ENCODE peak calls at places on chromosomes 16 and 17, in four cellular contexts. X is WTC11, I is K562, P is HepG2. N is an unnamed sample.

GRCh38 chr16:86133847-86134375 is 234.9 kb downstream of the IRF8 start:
- DNase-seq in X (no peak), I (no peak), P (no peak), N (no peak)

GRCh38 chr17:44006581-44007345 is 2.3 kb downstream of the NAGS start:
- DNase-seq in X (peak), I (peak), P (no peak), N (peak)

GRCh38 chr17:62616993-62617893 is 10.2 kb upstream of the MRC2 start:
- DNase-seq in X (peak), I (no peak), P (peak), N (no peak)

GRCh38 chr17:76709077-76709950 is 1.5 kb downstream of the MXRA7 start:
- DNase-seq in X (no peak), I (peak), P (peak), N (no peak)

GRCh38 chr16:11152205-11152604 is 103.8 kb downstream of the SOCS1 start:
- DNase-seq in X (no peak), I (peak), P (no peak), N (no peak)

GRCh38 chr17:66691644-66692500 is 143.0 kb upstream of the CACNG5 start:
- DNase-seq in X (no peak), I (no peak), P (no peak), N (no peak)

GRCh38 chr17:47465165-47465564 is 65.7 kb upstream of the NPEPPS start:
- DNase-seq in X (no peak), I (no peak), P (no peak), N (no peak)

GRCh38 chr17:56297142-56297541 is 143.9 kb downstream of the ANKFN1 start:
- DNase-seq in X (no peak), I (no peak), P (no peak), N (no peak)

GRCh38 chr17:50508573-50509460 is 578 bp downstream of the MYCBPAP start:
- DNase-seq in X (no peak), I (no peak), P (no peak), N (no peak)

GRCh38 chr17:9284884-9285283 is 263.6 kb downstream of the NTN1 start:
- DNase-seq in X (no peak), I (no peak), P (no peak), N (no peak)

GRCh38 chr16:10530685-10531084 is 49.7 kb downstream of the EMP2 start:
- DNase-seq in X (no peak), I (no peak), P (no peak), N (no peak)

GRCh38 chr16:68227183-68227793 is 8.6 kb downstream of the ESRP2 start:
- DNase-seq in X (no peak), I (peak), P (no peak), N (peak)

GRCh38 chr16:82016268-82016667 is 5.0 kb upstream of the SDR42E1 start:
- DNase-seq in X (no peak), I (peak), P (no peak), N (no peak)

GRCh38 chr17:43449470-43450202 is 34.1 kb upstream of the DHX8 start:
- DNase-seq in X (no peak), I (no peak), P (peak), N (no peak)

GRCh38 chr16:71708696-71709095 is 15.8 kb downstream of the PHLPP2 start:
- DNase-seq in X (no peak), I (no peak), P (no peak), N (no peak)

GRCh38 chr17:78313735-78314648 is 45.9 kb downstream of the SOCS3 start:
- DNase-seq in X (peak), I (peak), P (peak), N (peak)

GRCh38 chr17:59097876-59098275 is 8.8 kb downstream of the TRIM37 start:
- DNase-seq in X (no peak), I (no peak), P (no peak), N (no peak)

GRCh38 chr16:73196670-73197069 is 148.7 kb upstream of the ZFHX3 start:
- DNase-seq in X (peak), I (peak), P (peak), N (peak)

GRCh38 chr17:1298616-1299015 is 19.2 kb downstream of the TRARG1 start:
- DNase-seq in X (peak), I (no peak), P (no peak), N (no peak)

GRCh38 chr17:35536664-35537160 is 766 bp downstream of the SLFN12L start:
- DNase-seq in X (no peak), I (no peak), P (no peak), N (no peak)

GRCh38 chr16:30541502-30542329 is 7.1 kb upstream of the ZNF747 start:
- DNase-seq in X (no peak), I (no peak), P (peak), N (no peak)

GRCh38 chr16:61885343-61885742 is 150.9 kb downstream of the CDH8 start:
- DNase-seq in X (no peak), I (no peak), P (no peak), N (no peak)

GRCh38 chr16:2053897-2054296 is 6.1 kb downstream of the TSC2 start:
- DNase-seq in X (no peak), I (no peak), P (no peak), N (no peak)

GRCh38 chr16:47276522-47276921 is 132.8 kb upstream of the NETO2 start:
- DNase-seq in X (no peak), I (no peak), P (no peak), N (no peak)

GRCh38 chr16:799948-800833 is at the start of gene GNG13:
- DNase-seq in X (peak), I (peak), P (no peak), N (no peak)

GRCh38 chr16:24504467-24505345 is 34.7 kb upstream of the RBBP6 start:
- DNase-seq in X (peak), I (peak), P (peak), N (peak)

GRCh38 chr17:35645923-35646322 is 58.8 kb downstream of the AP2B1 start:
- DNase-seq in X (no peak), I (no peak), P (no peak), N (no peak)

GRCh38 chr16:70706948-70707465 is 21.2 kb upstream of the MTSS2 start:
- DNase-seq in X (no peak), I (no peak), P (no peak), N (no peak)

GRCh38 chr17:56947741-56948140 is 13.1 kb downstream of the COIL start:
- DNase-seq in X (no peak), I (no peak), P (no peak), N (no peak)

GRCh38 chr16:56732832-56733231 is 2.9 kb downstream of the NUP93 start:
- DNase-seq in X (no peak), I (no peak), P (no peak), N (peak)

GRCh38 chr17:8125947-8126305 is 2.0 kb upstream of the HES7 start:
- DNase-seq in X (peak), I (peak), P (no peak), N (no peak)

GRCh38 chr16:69031877-69032301 is 73.6 kb upstream of the HAS3 start:
- DNase-seq in X (no peak), I (no peak), P (peak), N (no peak)

GRCh38 chr17:6755281-6755680 is 565 bp upstream of the XAF1 start:
- DNase-seq in X (no peak), I (no peak), P (no peak), N (no peak)

GRCh38 chr17:40317345-40317873 is 8.4 kb downstream of the RARA start:
- DNase-seq in X (peak), I (peak), P (peak), N (no peak)

GRCh38 chr17:52064791-52065211 is 93.7 kb downstream of the CA10 start:
- DNase-seq in X (no peak), I (no peak), P (no peak), N (no peak)

GRCh38 chr17:73480740-73481139 is 163.5 kb downstream of the SDK2 start:
- DNase-seq in X (no peak), I (no peak), P (no peak), N (no peak)

GRCh38 chr16:85557976-85558589 is 55.0 kb upstream of the GSE1 start:
- DNase-seq in X (no peak), I (no peak), P (no peak), N (no peak)

GRCh38 chr17:78351449-78352006 is 8.3 kb downstream of the SOCS3 start:
- DNase-seq in X (peak), I (no peak), P (peak), N (no peak)

GRCh38 chr16:66273644-66274334 is 92.7 kb upstream of the CDH5 start:
- DNase-seq in X (peak), I (no peak), P (no peak), N (no peak)

GRCh38 chr16:66272461-66272860 is 94.0 kb upstream of the CDH5 start:
- DNase-seq in X (no peak), I (no peak), P (no peak), N (no peak)

GRCh38 chr16:66275795-66276428 is 90.6 kb upstream of the CDH5 start:
- DNase-seq in X (peak), I (no peak), P (peak), N (no peak)

GRCh38 chr16:66273036-66273435 is 93.5 kb upstream of the CDH5 start:
- DNase-seq in X (no peak), I (no peak), P (no peak), N (no peak)

DNA sequence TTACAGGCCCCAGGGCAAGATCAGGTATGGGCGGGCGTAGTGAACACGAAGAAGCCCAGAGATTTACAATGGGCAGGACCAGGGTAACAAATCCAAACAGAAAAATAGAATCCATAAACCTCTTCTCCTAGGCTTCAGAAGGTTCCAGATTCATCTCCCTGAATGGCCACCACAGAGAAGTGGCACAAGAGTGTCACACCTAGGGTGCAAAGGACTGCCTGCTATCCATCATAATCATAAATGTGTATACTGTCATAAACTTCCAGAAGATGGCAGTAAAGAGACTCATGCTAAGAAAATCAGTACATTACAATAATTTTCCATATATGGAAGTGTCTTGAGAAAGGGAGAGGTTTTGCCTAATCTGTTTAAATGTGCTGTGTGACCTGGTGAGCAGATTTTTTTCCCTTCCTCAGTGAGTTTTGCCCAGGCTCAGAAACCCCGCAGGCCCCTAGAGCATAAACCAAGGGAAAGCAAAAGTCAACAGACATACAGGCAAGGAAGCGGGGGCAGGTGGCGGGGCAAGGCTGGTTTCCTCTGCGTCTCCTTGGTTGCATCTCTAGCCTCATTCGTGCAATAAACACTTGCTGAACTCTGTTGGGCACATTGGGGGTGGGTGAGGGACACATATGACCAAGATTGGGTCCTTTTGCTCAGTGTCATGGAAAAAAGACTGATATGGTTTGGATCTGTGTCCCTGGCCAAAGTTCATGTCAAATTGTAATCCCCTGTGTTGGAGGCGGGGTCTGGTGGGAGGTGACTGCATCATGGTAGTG is 92.0 kb upstream of the CDH5 start:
- DNase-seq in X (no peak), I (peak), P (peak), N (no peak)
- TF ChIP-seq ETV6 in X (no peak), I (no peak), P (no peak), N (no peak)

GRCh38 chr17:70934834-70935233 is 765.5 kb downstream of the KCNJ2 start:
- DNase-seq in X (no peak), I (no peak), P (no peak), N (no peak)

GRCh38 chr17:70936724-70937123 is 767.4 kb downstream of the KCNJ2 start:
- DNase-seq in X (no peak), I (no peak), P (no peak), N (no peak)

GRCh38 chr17:70938311-70938710 is 769.0 kb downstream of the KCNJ2 start:
- DNase-seq in X (no peak), I (no peak), P (no peak), N (no peak)
- TF ChIP-seq ETV6 in X (no peak), I (no peak), P (no peak), N (no peak)

GRCh38 chr17:32331243-32332040 is 10.5 kb downstream of the C17orf75 start:
- DNase-seq in X (no peak), I (no peak), P (no peak), N (no peak)
- TF ChIP-seq ETV6 in X (no peak), I (no peak), P (no peak), N (no peak)

GRCh38 chr16:52318259-52319008 is 228.5 kb downstream of the TOX3 start:
- DNase-seq in X (no peak), I (no peak), P (no peak), N (no peak)
- TF ChIP-seq ETV6 in X (no peak), I (no peak), P (no peak), N (no peak)

GRCh38 chr17:71634376-71634775 is 486.4 kb upstream of the SOX9 start:
- DNase-seq in X (no peak), I (no peak), P (no peak), N (no peak)

GRCh38 chr17:71631483-71631882 is 489.3 kb upstream of the SOX9 start:
- DNase-seq in X (no peak), I (no peak), P (no peak), N (no peak)

GRCh38 chr17:71632328-71632727 is 488.5 kb upstream of the SOX9 start:
- DNase-seq in X (no peak), I (no peak), P (no peak), N (no peak)

GRCh38 chr17:71635187-71635586 is 485.6 kb upstream of the SOX9 start:
- DNase-seq in X (no peak), I (no peak), P (no peak), N (no peak)

GRCh38 chr17:71633391-71633849 is 487.4 kb upstream of the SOX9 start:
- DNase-seq in X (no peak), I (no peak), P (no peak), N (no peak)
- TF ChIP-seq ETV6 in X (no peak), I (no peak), P (no peak), N (no peak)

GRCh38 chr16:88769617-88770458 is 15.2 kb downstream of the PIEZO1 start:
- DNase-seq in X (peak), I (peak), P (no peak), N (no peak)

GRCh38 chr16:88771294-88771772 is 13.7 kb downstream of the PIEZO1 start:
- DNase-seq in X (no peak), I (no peak), P (no peak), N (no peak)

GRCh38 chr16:88768041-88768876 is 16.8 kb downstream of the PIEZO1 start:
- DNase-seq in X (no peak), I (peak), P (no peak), N (no peak)

GRCh38 chr16:88772871-88773811 is 11.9 kb downstream of the PIEZO1 start:
- DNase-seq in X (no peak), I (peak), P (no peak), N (no peak)

GRCh38 chr16:88770459-88771293 is 14.3 kb downstream of the PIEZO1 start:
- DNase-seq in X (peak), I (peak), P (peak), N (no peak)
- TF ChIP-seq ETV6 in X (no peak), I (no peak), P (no peak), N (no peak)

GRCh38 chr17:81719410-81720266 is 7.6 kb downstream of the SLC25A10 start:
- DNase-seq in X (no peak), I (no peak), P (no peak), N (no peak)
- TF ChIP-seq ETV6 in X (no peak), I (no peak), P (no peak), N (no peak)

N was measured in GM12878.